ENCODE peak calls at places on chromosomes 3 and 15, in four cellular contexts. One of them, this sample, is unnamed.

GRCh38 chr3:100001514-100002270 is 112.6 kb downstream of the FILIP1L start:
- DNase-seq in astrocyte of the spinal cord: no peak
- DNase-seq in Panc1: no peak
- DNase-seq in retina: no peak
- DNase-seq in this sample: no peak

GRCh38 chr3:119240101-119240581 is 537 bp downstream of the B4GALT4 start:
- DNase-seq in retina: no peak
- DNase-seq in astrocyte of the spinal cord: peak
- DNase-seq in Panc1: no peak
- DNase-seq in this sample: peak

GRCh38 chr3:13879946-13880810 is at the start of gene WNT7A:
- DNase-seq in Panc1: no peak
- DNase-seq in retina: peak
- DNase-seq in astrocyte of the spinal cord: no peak
- DNase-seq in this sample: no peak

GRCh38 chr3:78732893-78733292 is 1034.9 kb downstream of the ROBO1 start:
- DNase-seq in retina: no peak
- DNase-seq in Panc1: no peak
- DNase-seq in astrocyte of the spinal cord: no peak
- DNase-seq in this sample: no peak

GRCh38 chr3:197730200-197730599 is 6.5 kb downstream of the RUBCN start:
- DNase-seq in astrocyte of the spinal cord: peak
- DNase-seq in Panc1: no peak
- DNase-seq in retina: no peak
- DNase-seq in this sample: no peak

GRCh38 chr15:43932907-43933306 is 106.1 kb downstream of the WDR76 start:
- DNase-seq in astrocyte of the spinal cord: peak
- DNase-seq in retina: no peak
- DNase-seq in Panc1: no peak
- DNase-seq in this sample: peak

GRCh38 chr15:52093167-52093538 is 19.4 kb downstream of the BCL2L10 start:
- DNase-seq in astrocyte of the spinal cord: no peak
- DNase-seq in retina: no peak
- DNase-seq in Panc1: no peak
- DNase-seq in this sample: no peak

GRCh38 chr3:22241110-22241509 is 490.1 kb upstream of the ZNF385D start:
- DNase-seq in Panc1: no peak
- DNase-seq in retina: no peak
- DNase-seq in astrocyte of the spinal cord: no peak
- DNase-seq in this sample: no peak

GRCh38 chr3:58495101-58495500 is 3.2 kb downstream of the KCTD6 start:
- DNase-seq in astrocyte of the spinal cord: no peak
- DNase-seq in retina: no peak
- DNase-seq in Panc1: no peak
- DNase-seq in this sample: no peak

GRCh38 chr15:24957691-24958090 is 2.9 kb downstream of the SNRPN start:
- DNase-seq in astrocyte of the spinal cord: no peak
- DNase-seq in retina: no peak
- DNase-seq in Panc1: no peak
- DNase-seq in this sample: no peak

GRCh38 chr15:98609144-98609852 is 39.0 kb upstream of the IGF1R start:
- DNase-seq in astrocyte of the spinal cord: peak
- DNase-seq in retina: no peak
- DNase-seq in Panc1: no peak
- DNase-seq in this sample: peak

GRCh38 chr15:95086543-95087252 is 855.3 kb downstream of the MCTP2 start:
- DNase-seq in Panc1: no peak
- DNase-seq in astrocyte of the spinal cord: peak
- DNase-seq in retina: no peak
- DNase-seq in this sample: peak

GRCh38 chr3:106510206-106510605 is 641.4 kb upstream of the CBLB start:
- DNase-seq in astrocyte of the spinal cord: no peak
- DNase-seq in retina: no peak
- DNase-seq in Panc1: no peak
- DNase-seq in this sample: no peak

GRCh38 chr15:95932676-95933075 is 397.8 kb upstream of the NR2F2 start:
- DNase-seq in astrocyte of the spinal cord: peak
- DNase-seq in Panc1: no peak
- DNase-seq in retina: no peak
- DNase-seq in this sample: no peak

GRCh38 chr15:28878209-28878608 is 7.6 kb upstream of the APBA2 start:
- DNase-seq in retina: no peak
- DNase-seq in astrocyte of the spinal cord: no peak
- DNase-seq in Panc1: no peak
- DNase-seq in this sample: no peak

GRCh38 chr15:63318344-63318743 is 40.9 kb downstream of the APH1B start:
- DNase-seq in Panc1: no peak
- DNase-seq in astrocyte of the spinal cord: no peak
- DNase-seq in retina: no peak
- DNase-seq in this sample: no peak

GRCh38 chr3:152253514-152253913 is 15.2 kb upstream of the MBNL1 start:
- DNase-seq in astrocyte of the spinal cord: no peak
- DNase-seq in retina: no peak
- DNase-seq in Panc1: no peak
- DNase-seq in this sample: no peak

GRCh38 chr15:68888419-68888818 is 41.9 kb upstream of the SPESP1 start:
- DNase-seq in retina: no peak
- DNase-seq in Panc1: no peak
- DNase-seq in astrocyte of the spinal cord: no peak
- DNase-seq in this sample: no peak

GRCh38 chr3:41684802-41685740 is 276.8 kb downstream of the ULK4 start:
- DNase-seq in astrocyte of the spinal cord: peak
- DNase-seq in retina: no peak
- DNase-seq in Panc1: no peak
- DNase-seq in this sample: no peak

GRCh38 chr15:87722941-87723691 is 533.4 kb downstream of the NTRK3 start:
- DNase-seq in retina: peak
- DNase-seq in Panc1: no peak
- DNase-seq in astrocyte of the spinal cord: no peak
- DNase-seq in this sample: no peak

GRCh38 chr3:37074178-37074577 is 80.9 kb downstream of the MLH1 start:
- DNase-seq in astrocyte of the spinal cord: peak
- DNase-seq in retina: no peak
- DNase-seq in Panc1: no peak
- DNase-seq in this sample: peak

GRCh38 chr3:18649666-18650363 is 224.7 kb upstream of the SATB1 start:
- DNase-seq in retina: no peak
- DNase-seq in astrocyte of the spinal cord: no peak
- DNase-seq in Panc1: no peak
- DNase-seq in this sample: no peak

GRCh38 chr3:131231710-131232348 is 149.7 kb upstream of the NUDT16 start:
- DNase-seq in Panc1: no peak
- DNase-seq in retina: no peak
- DNase-seq in astrocyte of the spinal cord: peak
- DNase-seq in this sample: peak

GRCh38 chr15:57556040-57556439 is 35.7 kb upstream of the MYZAP start:
- DNase-seq in astrocyte of the spinal cord: no peak
- DNase-seq in retina: no peak
- DNase-seq in Panc1: no peak
- DNase-seq in this sample: no peak

GRCh38 chr3:69353088-69353478 is 32.8 kb downstream of the FRMD4B start:
- DNase-seq in astrocyte of the spinal cord: no peak
- DNase-seq in retina: no peak
- DNase-seq in Panc1: no peak
- DNase-seq in this sample: no peak

GRCh38 chr3:149623819-149624218 is 34.0 kb downstream of the WWTR1 start:
- DNase-seq in retina: no peak
- DNase-seq in Panc1: no peak
- DNase-seq in astrocyte of the spinal cord: no peak
- DNase-seq in this sample: no peak

GRCh38 chr3:169348981-169349942 is 314.2 kb downstream of the MECOM start:
- DNase-seq in Panc1: no peak
- DNase-seq in astrocyte of the spinal cord: peak
- DNase-seq in retina: no peak
- DNase-seq in this sample: no peak

GRCh38 chr15:68427366-68427765 is 4.6 kb downstream of the ITGA11 start:
- DNase-seq in Panc1: no peak
- DNase-seq in astrocyte of the spinal cord: no peak
- DNase-seq in retina: no peak
- DNase-seq in this sample: no peak

GRCh38 chr3:133330043-133330442 is 69.8 kb upstream of the BFSP2 start:
- DNase-seq in Panc1: no peak
- DNase-seq in retina: peak
- DNase-seq in astrocyte of the spinal cord: peak
- DNase-seq in this sample: no peak

GRCh38 chr3:156252656-156253055 is 132.3 kb downstream of the KCNAB1 start:
- DNase-seq in astrocyte of the spinal cord: no peak
- DNase-seq in retina: peak
- DNase-seq in Panc1: no peak
- DNase-seq in this sample: no peak